ENCODE peak calls at places on chromosomes 16 and 17, in ten cellular contexts. S is fibroblast of pulmonary artery, N is HCEC 1CT, T is AG04449, O is A549, E is GM13977, Q is left ventricle myocardium superior, F is HTR-8/SVneo, G is epithelial cell of esophagus, V is T1000. M is an unnamed sample.

GRCh38 chr17:17727111-17727659 is 45.9 kb downstream of the RAI1 start:
- DNase-seq in O (no peak), F (no peak), S (no peak), E (no peak), T (no peak), G (no peak), Q (no peak), V (no peak), N (no peak), M (no peak)

GRCh38 chr17:2468270-2468669 is 43.4 kb downstream of the METTL16 start:
- DNase-seq in S (peak), N (peak), G (no peak), V (no peak), T (no peak), O (no peak), F (no peak), Q (no peak), E (no peak), M (no peak)

GRCh38 chr17:47225436-47225858 is 16.3 kb downstream of the MYL4 start:
- DNase-seq in E (no peak), O (peak), N (peak), T (peak), Q (no peak), S (peak), G (peak), V (peak), F (peak), M (no peak)

GRCh38 chr17:3534881-3535252 is 22.7 kb downstream of the TRPV3 start:
- DNase-seq in T (no peak), V (no peak), O (peak), E (peak), N (peak), S (peak), G (peak), Q (peak), F (peak), M (no peak)

GRCh38 chr16:53504665-53505064 is 1.7 kb upstream of the AKTIP start:
- DNase-seq in N (no peak), O (no peak), S (peak), F (no peak), V (no peak), E (no peak), T (no peak), Q (no peak), G (peak), M (no peak)

GRCh38 chr17:77585142-77585860 is 373.2 kb upstream of the TNRC6C start:
- DNase-seq in V (no peak), O (no peak), Q (no peak), T (no peak), S (no peak), F (no peak), E (no peak), N (no peak), G (no peak), M (no peak)

GRCh38 chr17:61825448-61826137 is 37.7 kb downstream of the BRIP1 start:
- DNase-seq in S (no peak), G (no peak), N (no peak), T (no peak), E (no peak), O (no peak), F (no peak), Q (no peak), V (no peak), M (no peak)

GRCh38 chr16:89395150-89396142 is 94.9 kb downstream of the ANKRD11 start:
- DNase-seq in V (peak), E (no peak), S (peak), N (peak), O (peak), G (peak), F (peak), T (peak), Q (peak), M (no peak)